ENCODE peak calls at places on chromosomes 7 and 10, in five cellular contexts. Q, S, Z, W and T are unnamed samples.

GRCh38 chr7:150826061-150826849 is 25.7 kb downstream of the TMEM176A start:
- DNase-seq in Q (no peak), S (no peak), Z (no peak), W (no peak), T (no peak)

GRCh38 chr7:16129431-16130126 is 291.8 kb downstream of the CRPPA start:
- DNase-seq in Q (peak), S (no peak), Z (no peak), W (no peak), T (no peak)

GRCh38 chr10:85445702-85446101 is 920.9 kb downstream of the GRID1 start:
- DNase-seq in Q (no peak), S (no peak), Z (no peak), W (no peak), T (no peak)

GRCh38 chr10:11610855-11611247 is 599 bp downstream of the USP6NL start:
- DNase-seq in Q (peak), S (no peak), Z (no peak), W (no peak), T (peak)

GRCh38 chr7:98321301-98321700 is 39.8 kb downstream of the BRI3 start:
- DNase-seq in Q (no peak), S (no peak), Z (no peak), W (no peak), T (no peak)

GRCh38 chr10:119237722-119238436 is 30.5 kb downstream of the GRK5 start:
- DNase-seq in Q (no peak), S (no peak), Z (no peak), W (no peak), T (no peak)

GRCh38 chr7:82517059-82517458 is 73.5 kb upstream of the CACNA2D1 start:
- DNase-seq in Q (no peak), S (no peak), Z (no peak), W (no peak), T (no peak)

GRCh38 chr7:16644987-16645592 is 464 bp downstream of the ANKMY2 start:
- DNase-seq in Q (peak), S (no peak), Z (no peak), W (no peak), T (no peak)

GRCh38 chr10:44995914-44996633 is 4.6 kb upstream of the ZNF22 start:
- DNase-seq in Q (no peak), S (no peak), Z (peak), W (no peak), T (no peak)

GRCh38 chr10:131271966-131272365 is 39.6 kb downstream of the TCERG1L start:
- DNase-seq in Q (no peak), S (no peak), Z (no peak), W (no peak), T (no peak)

GRCh38 chr10:59808896-59809643 is 55.8 kb upstream of the MRLN start:
- DNase-seq in Q (peak), S (peak), Z (peak), W (peak), T (peak)

GRCh38 chr7:151686826-151687225 is 167.1 kb upstream of the RHEB start:
- DNase-seq in Q (no peak), S (no peak), Z (no peak), W (no peak), T (no peak)

GRCh38 chr7:74033372-74034311 is 5.7 kb downstream of the ELN start:
- DNase-seq in Q (no peak), S (no peak), Z (no peak), W (no peak), T (no peak)

GRCh38 chr7:80858141-80858903 is 60.5 kb downstream of the SEMA3C start:
- DNase-seq in Q (no peak), S (no peak), Z (peak), W (no peak), T (no peak)

GRCh38 chr10:46270086-46270811 is 16.5 kb upstream of the ANTXRL start:
- DNase-seq in Q (no peak), S (no peak), Z (no peak), W (no peak), T (no peak)

GRCh38 chr7:41027428-41028115 is 675.3 kb downstream of the INHBA start:
- DNase-seq in Q (no peak), S (no peak), Z (no peak), W (no peak), T (no peak)

GRCh38 chr10:88027570-88027969 is 164.1 kb downstream of the PTEN start:
- DNase-seq in Q (no peak), S (no peak), Z (no peak), W (peak), T (no peak)

GRCh38 chr7:80895056-80895455 is 23.8 kb downstream of the SEMA3C start:
- DNase-seq in Q (no peak), S (no peak), Z (no peak), W (no peak), T (no peak)

GRCh38 chr10:69572159-69573055 is 815 bp downstream of the NEUROG3 start:
- DNase-seq in Q (no peak), S (no peak), Z (no peak), W (no peak), T (no peak)

GRCh38 chr7:81075150-81075549 is 156.3 kb upstream of the SEMA3C start:
- DNase-seq in Q (no peak), S (no peak), Z (no peak), W (no peak), T (no peak)

GRCh38 chr7:41659539-41659938 is 43.4 kb downstream of the INHBA start:
- DNase-seq in Q (no peak), S (no peak), Z (no peak), W (no peak), T (no peak)

GRCh38 chr7:123154231-123154860 is 45.4 kb downstream of the SLC13A1 start:
- DNase-seq in Q (peak), S (peak), Z (peak), W (peak), T (peak)

GRCh38 chr10:131065673-131066331 is 245.7 kb downstream of the TCERG1L start:
- DNase-seq in Q (no peak), S (no peak), Z (no peak), W (no peak), T (peak)

GRCh38 chr7:88291401-88292173 is 15.1 kb downstream of the STEAP4 start:
- DNase-seq in Q (no peak), S (no peak), Z (no peak), W (no peak), T (no peak)

GRCh38 chr10:74000892-74001669 is 3.2 kb downstream of the VCL start:
- DNase-seq in Q (no peak), S (no peak), Z (no peak), W (no peak), T (no peak)

DNA sequence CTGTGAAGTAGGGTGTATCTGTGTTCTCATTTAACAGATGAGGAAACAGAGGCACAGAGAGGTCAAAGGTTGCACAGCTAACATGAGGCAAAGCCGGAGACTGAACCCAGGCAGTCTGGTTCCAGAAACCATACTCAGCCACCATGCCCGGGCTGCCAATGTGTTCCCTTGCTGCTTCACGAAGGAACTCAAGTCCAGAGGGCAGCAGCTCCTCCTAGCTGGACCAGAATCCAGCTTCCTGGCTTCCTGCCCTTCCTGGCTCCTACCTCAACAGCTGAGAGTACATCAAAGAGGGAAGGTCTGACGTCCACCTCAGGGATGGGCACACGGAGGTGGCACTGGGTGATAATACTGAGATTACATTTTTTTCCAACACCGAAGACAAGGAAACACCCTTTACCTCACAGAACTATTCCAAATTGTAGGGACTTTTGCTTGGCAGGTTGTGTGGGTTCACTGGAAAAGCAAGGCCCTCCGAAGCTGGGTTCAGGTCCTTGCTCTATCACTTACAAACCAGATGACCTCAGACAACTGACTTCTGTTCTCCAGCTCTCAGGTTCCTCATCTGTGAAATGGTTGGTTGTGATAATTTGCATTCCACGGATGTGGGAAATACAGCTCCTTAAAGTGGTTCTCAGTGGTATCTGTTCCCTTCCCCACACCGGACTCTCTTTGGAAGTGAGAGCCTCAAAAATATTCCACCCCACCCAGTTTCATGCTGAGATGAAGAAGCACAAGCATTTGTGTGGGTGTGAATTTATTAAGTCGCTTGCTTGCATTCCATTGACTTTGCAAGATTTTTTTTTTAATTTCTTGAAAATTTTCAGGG is 154.1 kb upstream of the ZMIZ1 start:
- DNase-seq in Q (no peak), S (no peak), Z (no peak), W (peak), T (no peak)
- TF ChIP-seq SUZ12 in Q (no peak), S (no peak), Z (no peak), W (no peak), T (no peak)

GRCh38 chr7:2000801-2001321 is 231.9 kb downstream of the MAD1L1 start:
- DNase-seq in Q (no peak), S (no peak), Z (no peak), W (no peak), T (no peak)
- TF ChIP-seq SUZ12 in Q (no peak), S (no peak), Z (no peak), W (no peak), T (no peak)

GRCh38 chr7:47038621-47039020 is 543.3 kb downstream of the TNS3 start:
- DNase-seq in Q (no peak), S (no peak), Z (no peak), W (no peak), T (no peak)
- TF ChIP-seq SUZ12 in Q (no peak), S (no peak), Z (no peak), W (no peak), T (no peak)

GRCh38 chr7:133795061-133795460 is 332.1 kb upstream of the LRGUK start:
- DNase-seq in Q (no peak), S (no peak), Z (no peak), W (no peak), T (no peak)

GRCh38 chr7:133797355-133797754 is 329.8 kb upstream of the LRGUK start:
- DNase-seq in Q (no peak), S (no peak), Z (no peak), W (no peak), T (no peak)

GRCh38 chr7:133796778-133797177 is 330.4 kb upstream of the LRGUK start:
- DNase-seq in Q (no peak), S (no peak), Z (no peak), W (no peak), T (no peak)

GRCh38 chr7:133794490-133794889 is 332.6 kb upstream of the LRGUK start:
- DNase-seq in Q (no peak), S (no peak), Z (no peak), W (no peak), T (no peak)

GRCh38 chr7:133797818-133798485 is 329.2 kb upstream of the LRGUK start:
- DNase-seq in Q (no peak), S (no peak), Z (no peak), W (no peak), T (no peak)
- TF ChIP-seq SUZ12 in Q (no peak), S (no peak), Z (no peak), W (no peak), T (no peak)

DNA sequence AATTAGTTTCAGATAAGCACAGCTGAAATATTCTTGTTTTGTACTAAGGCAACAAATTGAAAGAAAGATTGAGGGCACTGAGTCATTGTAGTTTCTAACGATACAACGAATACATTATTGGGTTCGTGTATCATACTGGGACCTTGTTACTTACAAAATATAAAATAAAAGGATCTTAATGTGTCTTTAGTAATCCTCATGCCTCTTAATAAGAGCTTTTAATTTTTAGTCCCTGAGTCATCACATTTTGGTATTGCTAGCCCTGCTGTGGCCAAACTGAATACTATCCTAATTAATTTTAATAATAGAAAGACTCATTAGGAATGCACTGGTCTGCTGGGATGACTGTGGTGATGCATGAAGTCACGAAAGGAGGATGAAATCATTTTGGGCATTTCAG is 309.7 kb downstream of the EXOC4 start:
- DNase-seq in Q (no peak), S (no peak), Z (no peak), W (no peak), T (no peak)
- TF ChIP-seq SUZ12 in Q (no peak), S (no peak), Z (no peak), W (no peak), T (no peak)

GRCh38 chr7:34991938-34992840 is 45.1 kb downstream of the DPY19L1 start:
- DNase-seq in Q (no peak), S (no peak), Z (no peak), W (peak), T (no peak)
- TF ChIP-seq SUZ12 in Q (no peak), S (no peak), Z (no peak), W (no peak), T (no peak)

GRCh38 chr7:4737300-4737699 is 38.1 kb upstream of the AP5Z1 start:
- DNase-seq in Q (no peak), S (no peak), Z (no peak), W (no peak), T (no peak)

GRCh38 chr7:4731803-4732202 is 43.6 kb upstream of the AP5Z1 start:
- DNase-seq in Q (no peak), S (no peak), Z (no peak), W (no peak), T (no peak)

GRCh38 chr7:4733936-4734528 is 41.4 kb upstream of the AP5Z1 start:
- DNase-seq in Q (no peak), S (no peak), Z (no peak), W (no peak), T (no peak)

GRCh38 chr7:4730971-4731370 is 44.5 kb upstream of the AP5Z1 start:
- DNase-seq in Q (no peak), S (no peak), Z (no peak), W (no peak), T (no peak)

GRCh38 chr7:4734587-4735365 is 40.6 kb upstream of the AP5Z1 start:
- DNase-seq in Q (no peak), S (no peak), Z (no peak), W (no peak), T (no peak)
- TF ChIP-seq SUZ12 in Q (no peak), S (no peak), Z (no peak), W (no peak), T (no peak)

DNA sequence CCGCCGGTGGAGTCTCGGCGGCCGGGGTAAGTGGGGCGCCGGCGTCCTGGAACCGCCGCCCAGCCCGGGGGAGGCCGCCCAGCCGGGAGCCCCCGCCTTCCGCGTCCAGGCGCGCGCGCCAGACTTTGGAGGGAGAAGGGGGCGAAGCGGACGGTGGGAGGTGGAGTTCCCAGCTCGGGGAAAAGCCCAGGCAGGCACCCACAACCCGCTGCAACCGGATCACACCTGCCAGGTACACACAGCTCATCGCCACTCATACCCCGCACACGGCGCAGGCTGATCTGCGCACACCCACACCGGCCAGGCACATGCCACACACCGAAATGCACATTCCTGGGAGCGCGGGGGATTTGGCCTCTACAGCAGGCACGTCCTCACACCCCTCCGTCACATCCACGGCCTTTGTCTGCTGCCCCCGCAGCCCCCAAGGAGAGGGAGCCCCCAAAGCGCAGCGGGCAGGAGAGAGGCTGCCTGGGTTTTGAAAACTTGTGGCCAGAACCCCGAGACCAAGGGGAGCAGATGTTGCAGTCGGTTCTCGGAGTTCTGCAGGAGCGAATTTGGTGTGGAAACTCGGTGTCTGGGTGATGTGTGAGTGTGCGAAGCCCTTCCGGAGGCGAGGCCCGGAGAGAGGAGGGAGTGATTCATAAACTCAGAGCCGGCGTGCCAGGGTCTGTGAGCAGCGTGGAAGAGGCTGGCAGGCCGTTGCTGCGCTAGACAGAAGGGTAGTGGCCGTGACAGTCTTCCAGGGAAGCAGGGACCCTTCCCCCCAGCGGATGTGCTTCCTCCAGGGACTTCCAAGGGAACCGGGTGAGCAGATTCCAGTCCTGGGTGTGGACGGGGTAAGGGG is 697 bp downstream of the CHST3 start:
- DNase-seq in Q (no peak), S (no peak), Z (no peak), W (no peak), T (no peak)
- TF ChIP-seq SUZ12 in Q (no peak), S (no peak), Z (no peak), W (no peak), T (no peak)

GRCh38 chr10:31646519-31646918 is 282.1 kb downstream of the ARHGAP12 start:
- DNase-seq in Q (no peak), S (no peak), Z (no peak), W (no peak), T (no peak)
- TF ChIP-seq SUZ12 in Q (no peak), S (no peak), Z (no peak), W (no peak), T (no peak)